ENCODE peak calls at places on chromosomes 16 and 17, in four cellular contexts. One of them, this sample, is unnamed.

GRCh38 chr17:45675892-45676291 is 108.2 kb upstream of the CRHR1 start:
- DNase-seq in lung: no peak
- DNase-seq in tibial nerve: no peak
- DNase-seq in uterus: no peak
- DNase-seq in this sample: no peak

GRCh38 chr16:30941600-30942420 is 7.1 kb upstream of the ORAI3 start:
- DNase-seq in lung: peak; percentile 84
- DNase-seq in uterus: peak; percentile 66
- DNase-seq in tibial nerve: peak; percentile 51
- DNase-seq in this sample: no peak

GRCh38 chr17:73591278-73592078 is 52.8 kb downstream of the SDK2 start:
- DNase-seq in tibial nerve: no peak
- DNase-seq in uterus: no peak
- DNase-seq in lung: peak; percentile 30
- DNase-seq in this sample: no peak

GRCh38 chr17:57751971-57752905 is 7.1 kb upstream of the CCDC182 start:
- DNase-seq in tibial nerve: no peak
- DNase-seq in lung: no peak
- DNase-seq in uterus: no peak
- DNase-seq in this sample: no peak

GRCh38 chr17:59618894-59619312 is 792 bp upstream of the CLTC start:
- DNase-seq in lung: no peak
- DNase-seq in tibial nerve: peak; percentile 81
- DNase-seq in uterus: no peak
- DNase-seq in this sample: peak; percentile 87

GRCh38 chr17:17084317-17084835 is 42.1 kb downstream of the MPRIP start:
- DNase-seq in tibial nerve: no peak
- DNase-seq in lung: no peak
- DNase-seq in uterus: no peak
- DNase-seq in this sample: no peak

GRCh38 chr16:66696669-66697630 is at the start of gene CMTM4:
- DNase-seq in lung: peak; percentile 82
- DNase-seq in tibial nerve: peak; percentile 74
- DNase-seq in uterus: peak; percentile 83
- DNase-seq in this sample: peak; percentile 66

GRCh38 chr17:42667088-42667951 is 8.2 kb downstream of the TUBG2 start:
- DNase-seq in lung: peak; percentile 63
- DNase-seq in tibial nerve: no peak
- DNase-seq in uterus: peak; percentile 63
- DNase-seq in this sample: no peak

GRCh38 chr16:23608194-23608593 is 12.1 kb upstream of the NDUFAB1 start:
- DNase-seq in tibial nerve: no peak
- DNase-seq in lung: no peak
- DNase-seq in uterus: no peak
- DNase-seq in this sample: no peak

GRCh38 chr17:13806023-13806553 is 204.4 kb upstream of the HS3ST3A1 start:
- DNase-seq in lung: no peak
- DNase-seq in uterus: no peak
- DNase-seq in tibial nerve: no peak
- DNase-seq in this sample: no peak

GRCh38 chr16:75258807-75259141 is 7.3 kb upstream of the BCAR1 start:
- DNase-seq in lung: no peak
- DNase-seq in tibial nerve: no peak
- DNase-seq in uterus: peak; percentile 17
- DNase-seq in this sample: no peak

GRCh38 chr16:80577485-80578280 is 36.9 kb downstream of the DYNLRB2 start:
- DNase-seq in lung: no peak
- DNase-seq in uterus: no peak
- DNase-seq in tibial nerve: no peak
- DNase-seq in this sample: no peak

GRCh38 chr16:67775273-67775672 is 31.1 kb downstream of the RANBP10 start:
- DNase-seq in uterus: no peak
- DNase-seq in lung: no peak
- DNase-seq in tibial nerve: no peak
- DNase-seq in this sample: no peak

GRCh38 chr16:81424761-81425160 is 19.8 kb upstream of the CMIP start:
- DNase-seq in uterus: no peak
- DNase-seq in tibial nerve: no peak
- DNase-seq in lung: no peak
- DNase-seq in this sample: no peak

GRCh38 chr17:55158439-55158838 is 106.3 kb upstream of the HLF start:
- DNase-seq in tibial nerve: no peak
- DNase-seq in uterus: no peak
- DNase-seq in lung: no peak
- DNase-seq in this sample: no peak

GRCh38 chr17:18002171-18002570 is 29.5 kb downstream of the DRC3 start:
- DNase-seq in uterus: no peak
- DNase-seq in tibial nerve: no peak
- DNase-seq in lung: no peak
- DNase-seq in this sample: no peak

GRCh38 chr17:6523330-6523729 is 33.0 kb downstream of the PITPNM3 start:
- DNase-seq in lung: no peak
- DNase-seq in tibial nerve: no peak
- DNase-seq in uterus: no peak
- DNase-seq in this sample: no peak

GRCh38 chr17:7215652-7216139 is 3.9 kb downstream of the DLG4 start:
- DNase-seq in lung: no peak
- DNase-seq in uterus: no peak
- DNase-seq in tibial nerve: no peak
- DNase-seq in this sample: no peak

GRCh38 chr17:50165066-50165465 is 739 bp upstream of the SGCA start:
- DNase-seq in lung: no peak
- DNase-seq in uterus: no peak
- DNase-seq in tibial nerve: no peak
- DNase-seq in this sample: no peak

GRCh38 chr17:7258731-7259554 is 3.3 kb downstream of the CLDN7 start:
- DNase-seq in uterus: no peak
- DNase-seq in lung: peak; percentile 80
- DNase-seq in tibial nerve: no peak
- DNase-seq in this sample: no peak

GRCh38 chr17:31294839-31295488 is 2.1 kb downstream of the OMG start:
- DNase-seq in lung: no peak
- DNase-seq in uterus: no peak
- DNase-seq in tibial nerve: no peak
- DNase-seq in this sample: no peak

GRCh38 chr17:62628845-62629555 is 1.5 kb downstream of the MRC2 start:
- DNase-seq in tibial nerve: no peak
- DNase-seq in lung: no peak
- DNase-seq in uterus: peak; percentile 55
- DNase-seq in this sample: no peak

GRCh38 chr17:28727727-28728363 is 743 bp upstream of the NEK8 start:
- DNase-seq in uterus: peak; percentile 51
- DNase-seq in tibial nerve: no peak
- DNase-seq in lung: peak; percentile 55
- DNase-seq in this sample: no peak
- TF ChIP-seq CTCF in uterus: no peak
- TF ChIP-seq CTCF in tibial nerve: no peak
- TF ChIP-seq CTCF in lung: peak; percentile 4
- TF ChIP-seq CTCF in this sample: peak; percentile 23

GRCh38 chr17:29664743-29665479 is 42.2 kb upstream of the CORO6 start:
- DNase-seq in lung: no peak
- DNase-seq in uterus: no peak
- DNase-seq in tibial nerve: no peak
- DNase-seq in this sample: no peak
- TF ChIP-seq CTCF in lung: no peak
- TF ChIP-seq CTCF in uterus: no peak
- TF ChIP-seq CTCF in tibial nerve: no peak
- TF ChIP-seq CTCF in this sample: no peak

GRCh38 chr16:4877298-4877685 is 30.0 kb downstream of the UBN1 start:
- DNase-seq in lung: no peak
- DNase-seq in uterus: no peak
- DNase-seq in tibial nerve: no peak
- DNase-seq in this sample: no peak
- TF ChIP-seq CTCF in lung: no peak
- TF ChIP-seq CTCF in uterus: no peak
- TF ChIP-seq CTCF in tibial nerve: no peak
- TF ChIP-seq CTCF in this sample: no peak

GRCh38 chr16:8714143-8714542 is 39.7 kb downstream of the ABAT start:
- DNase-seq in tibial nerve: no peak
- DNase-seq in lung: no peak
- DNase-seq in uterus: no peak
- DNase-seq in this sample: no peak
- TF ChIP-seq CTCF in tibial nerve: no peak
- TF ChIP-seq CTCF in lung: no peak
- TF ChIP-seq CTCF in uterus: no peak
- TF ChIP-seq CTCF in this sample: no peak

This sample was measured in AG09319.